ENCODE peak calls at places on chromosome 3, in four cellular contexts. One of them, this sample, is unnamed. For H3K4me1, the result is how much of the 10 kb centered on the place peaks cover.

GRCh38 chr3:9870978-9871377 is 9.1 kb downstream of the CIDEC start:
- DNase-seq in esophagus muscularis mucosa: no peak
- DNase-seq in transverse colon: no peak
- DNase-seq in K562: no peak
- DNase-seq in this sample: no peak

GRCh38 chr3:158381274-158381868 is 189.6 kb upstream of the MLF1 start:
- DNase-seq in transverse colon: no peak
- DNase-seq in K562: no peak
- DNase-seq in esophagus muscularis mucosa: no peak
- DNase-seq in this sample: no peak

GRCh38 chr3:89250742-89251141 is 143.3 kb downstream of the EPHA3 start:
- DNase-seq in K562: no peak
- DNase-seq in transverse colon: no peak
- DNase-seq in esophagus muscularis mucosa: no peak
- DNase-seq in this sample: no peak

GRCh38 chr3:45020534-45020933 is 5.6 kb upstream of the CLEC3B start:
- DNase-seq in esophagus muscularis mucosa: no peak
- DNase-seq in K562: no peak
- DNase-seq in transverse colon: no peak
- DNase-seq in this sample: no peak

GRCh38 chr3:148554367-148554766 is 143.3 kb upstream of the AGTR1 start:
- DNase-seq in K562: no peak
- DNase-seq in transverse colon: no peak
- DNase-seq in esophagus muscularis mucosa: no peak
- DNase-seq in this sample: no peak

GRCh38 chr3:112598731-112599130 is 36.9 kb downstream of the SLC35A5 start:
- DNase-seq in transverse colon: no peak
- DNase-seq in K562: no peak
- DNase-seq in esophagus muscularis mucosa: no peak
- DNase-seq in this sample: no peak

GRCh38 chr3:67292356-67293225 is 294.5 kb downstream of the KBTBD8 start:
- DNase-seq in K562: no peak
- DNase-seq in transverse colon: peak
- DNase-seq in esophagus muscularis mucosa: no peak
- DNase-seq in this sample: no peak

GRCh38 chr3:183158113-183158512 is 4.4 kb downstream of the LAMP3 start:
- DNase-seq in esophagus muscularis mucosa: no peak
- DNase-seq in transverse colon: no peak
- DNase-seq in K562: no peak
- DNase-seq in this sample: no peak

GRCh38 chr3:46849098-46849631 is 14.1 kb downstream of the MYL3 start:
- DNase-seq in transverse colon: no peak
- DNase-seq in K562: no peak
- DNase-seq in esophagus muscularis mucosa: no peak
- DNase-seq in this sample: no peak

GRCh38 chr3:105610473-105610872 is 243.8 kb downstream of the ALCAM start:
- DNase-seq in K562: no peak
- DNase-seq in esophagus muscularis mucosa: no peak
- DNase-seq in transverse colon: no peak
- DNase-seq in this sample: no peak

GRCh38 chr3:13192471-13193213 is 119.4 kb upstream of the IQSEC1 start:
- DNase-seq in K562: peak
- DNase-seq in transverse colon: no peak
- DNase-seq in esophagus muscularis mucosa: no peak
- DNase-seq in this sample: peak

GRCh38 chr3:112303811-112304325 is 9.9 kb upstream of the SLC9C1 start:
- DNase-seq in esophagus muscularis mucosa: no peak
- DNase-seq in K562: no peak
- DNase-seq in transverse colon: no peak
- DNase-seq in this sample: no peak

GRCh38 chr3:177491301-177492031 is 294.2 kb upstream of the TBL1XR1 start:
- DNase-seq in K562: no peak
- DNase-seq in esophagus muscularis mucosa: no peak
- DNase-seq in transverse colon: no peak
- DNase-seq in this sample: no peak

GRCh38 chr3:157542711-157543485 is 39.7 kb upstream of the VEPH1 start:
- DNase-seq in esophagus muscularis mucosa: no peak
- DNase-seq in transverse colon: peak
- DNase-seq in K562: no peak
- DNase-seq in this sample: peak

GRCh38 chr3:118765636-118766305 is 268.9 kb downstream of the IGSF11 start:
- DNase-seq in esophagus muscularis mucosa: no peak
- DNase-seq in K562: no peak
- DNase-seq in transverse colon: no peak
- DNase-seq in this sample: no peak

GRCh38 chr3:137768361-137769320 is 4.5 kb downstream of the SOX14 start:
- DNase-seq in K562: no peak
- DNase-seq in esophagus muscularis mucosa: peak
- DNase-seq in transverse colon: no peak
- DNase-seq in this sample: no peak

GRCh38 chr3:159126261-159127020 is 324.6 kb downstream of the MFSD1 start:
- DNase-seq in transverse colon: no peak
- DNase-seq in esophagus muscularis mucosa: no peak
- DNase-seq in K562: no peak
- DNase-seq in this sample: no peak

GRCh38 chr3:15436246-15436645 is 8.8 kb downstream of the EAF1 start:
- DNase-seq in K562: no peak
- DNase-seq in transverse colon: no peak
- DNase-seq in esophagus muscularis mucosa: no peak
- DNase-seq in this sample: no peak

GRCh38 chr3:27378331-27378730 is 9.1 kb upstream of the NEK10 start:
- DNase-seq in K562: no peak
- DNase-seq in esophagus muscularis mucosa: no peak
- DNase-seq in transverse colon: no peak
- DNase-seq in this sample: no peak

GRCh38 chr3:33064929-33065328 is 32.0 kb downstream of the GLB1 start:
- DNase-seq in K562: no peak
- DNase-seq in esophagus muscularis mucosa: peak
- DNase-seq in transverse colon: no peak
- DNase-seq in this sample: no peak

GRCh38 chr3:126582286-126582685 is 23.6 kb upstream of the C3orf22 start:
- DNase-seq in K562: no peak
- DNase-seq in transverse colon: no peak
- DNase-seq in esophagus muscularis mucosa: no peak
- DNase-seq in this sample: no peak

GRCh38 chr3:64484289-64484992 is 203.4 kb downstream of the ADAMTS9 start:
- DNase-seq in transverse colon: peak
- DNase-seq in esophagus muscularis mucosa: peak
- DNase-seq in K562: peak
- DNase-seq in this sample: peak

GRCh38 chr3:194503101-194503531 is 16.3 kb upstream of the ATP13A3 start:
- DNase-seq in K562: no peak
- DNase-seq in transverse colon: no peak
- DNase-seq in esophagus muscularis mucosa: no peak
- DNase-seq in this sample: no peak

GRCh38 chr3:161305095-161305991 is 66.0 kb downstream of the SPTSSB start:
- DNase-seq in transverse colon: no peak
- DNase-seq in esophagus muscularis mucosa: no peak
- DNase-seq in K562: peak
- DNase-seq in this sample: no peak

GRCh38 chr3:126406389-126407296 is 11.9 kb downstream of the CFAP100 start:
- DNase-seq in esophagus muscularis mucosa: no peak
- DNase-seq in transverse colon: no peak
- DNase-seq in K562: no peak
- DNase-seq in this sample: no peak

GRCh38 chr3:141491081-141491480 is 4.3 kb downstream of the RASA2 start:
- DNase-seq in esophagus muscularis mucosa: no peak
- DNase-seq in K562: no peak
- DNase-seq in transverse colon: no peak
- DNase-seq in this sample: no peak
- H3K4me1 ChIP-seq in esophagus muscularis mucosa: under half
- H3K4me1 ChIP-seq in K562: under half
- H3K4me1 ChIP-seq in transverse colon: under half
- H3K4me1 ChIP-seq in this sample: under half

GRCh38 chr3:196624008-196624790 is 15.3 kb upstream of the NRROS start:
- DNase-seq in esophagus muscularis mucosa: no peak
- DNase-seq in K562: no peak
- DNase-seq in transverse colon: no peak
- DNase-seq in this sample: no peak
- TF ChIP-seq POLR2A in esophagus muscularis mucosa: no peak
- TF ChIP-seq POLR2A in K562: no peak
- TF ChIP-seq POLR2A in transverse colon: no peak
- TF ChIP-seq POLR2A in this sample: no peak

GRCh38 chr3:167380004-167380689 is at the start of gene ZBBX:
- DNase-seq in K562: peak
- DNase-seq in esophagus muscularis mucosa: no peak
- DNase-seq in transverse colon: peak
- DNase-seq in this sample: peak

GRCh38 chr3:167382127-167382526 is 2.0 kb upstream of the ZBBX start:
- DNase-seq in transverse colon: no peak
- DNase-seq in esophagus muscularis mucosa: no peak
- DNase-seq in K562: no peak
- DNase-seq in this sample: no peak
- TF ChIP-seq EP300 in transverse colon: no peak
- TF ChIP-seq EP300 in esophagus muscularis mucosa: no peak
- TF ChIP-seq EP300 in K562: no peak
- TF ChIP-seq EP300 in this sample: no peak

GRCh38 chr3:31891876-31892455 is 89.1 kb downstream of the OSBPL10 start:
- DNase-seq in K562: no peak
- DNase-seq in esophagus muscularis mucosa: no peak
- DNase-seq in transverse colon: no peak
- DNase-seq in this sample: no peak
- H3K4me1 ChIP-seq in K562: under half
- H3K4me1 ChIP-seq in esophagus muscularis mucosa: under half
- H3K4me1 ChIP-seq in transverse colon: under half
- H3K4me1 ChIP-seq in this sample: under half

GRCh38 chr3:108882762-108883161 is 60.2 kb downstream of the TRAT1 start:
- DNase-seq in transverse colon: no peak
- DNase-seq in K562: no peak
- DNase-seq in esophagus muscularis mucosa: no peak
- DNase-seq in this sample: no peak

GRCh38 chr3:108877906-108878305 is 55.3 kb downstream of the TRAT1 start:
- DNase-seq in transverse colon: no peak
- DNase-seq in K562: no peak
- DNase-seq in esophagus muscularis mucosa: no peak
- DNase-seq in this sample: no peak

GRCh38 chr3:108883373-108883772 is 60.8 kb downstream of the TRAT1 start:
- DNase-seq in esophagus muscularis mucosa: no peak
- DNase-seq in transverse colon: no peak
- DNase-seq in K562: no peak
- DNase-seq in this sample: no peak

DNA sequence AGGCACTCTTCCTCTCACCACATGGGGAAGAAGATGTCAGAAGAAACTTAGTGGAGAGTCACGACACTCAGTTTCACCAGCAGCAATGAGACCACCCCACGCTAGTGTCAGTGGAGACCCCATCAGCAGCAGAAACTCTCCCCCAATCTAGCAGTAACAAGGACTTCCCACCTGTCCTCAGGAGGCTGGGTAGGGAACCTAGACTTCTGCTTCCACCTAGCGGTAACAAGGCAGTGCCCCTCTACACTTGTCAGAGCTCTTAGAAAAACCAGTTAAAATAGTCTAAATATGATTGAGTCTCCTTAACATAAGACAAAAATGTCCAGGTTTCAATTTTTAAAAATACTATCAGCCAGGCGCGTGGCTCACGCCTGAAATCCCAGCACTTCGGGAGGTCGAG is 57.3 kb downstream of the TRAT1 start:
- DNase-seq in esophagus muscularis mucosa: no peak
- DNase-seq in K562: peak
- DNase-seq in transverse colon: no peak
- DNase-seq in this sample: no peak
- TF ChIP-seq POLR2A in esophagus muscularis mucosa: no peak
- TF ChIP-seq POLR2A in K562: no peak
- TF ChIP-seq POLR2A in transverse colon: no peak
- TF ChIP-seq POLR2A in this sample: no peak

DNA sequence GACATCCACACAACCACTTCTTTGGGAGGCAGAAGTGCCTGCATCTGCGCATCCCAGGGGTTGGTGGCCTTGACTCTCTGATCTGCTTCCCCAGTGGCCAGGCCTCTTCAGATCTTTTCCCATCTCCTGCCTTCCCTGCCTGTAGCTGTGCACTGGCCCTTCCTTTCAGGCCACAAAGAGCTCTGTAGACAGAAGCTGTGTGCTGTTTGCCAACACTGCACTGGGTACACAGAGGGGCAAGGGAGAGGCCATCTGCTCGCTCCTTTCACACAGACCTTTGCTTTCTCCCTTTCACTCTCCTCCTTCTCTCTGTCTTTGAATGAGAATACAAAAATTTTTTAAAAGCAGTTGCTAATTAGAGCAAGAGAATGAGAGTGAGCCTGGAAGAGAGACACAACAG is 170.8 kb downstream of the EPHB1 start:
- DNase-seq in esophagus muscularis mucosa: no peak
- DNase-seq in K562: no peak
- DNase-seq in transverse colon: no peak
- DNase-seq in this sample: no peak
- TF ChIP-seq EP300 in esophagus muscularis mucosa: no peak
- TF ChIP-seq EP300 in K562: no peak
- TF ChIP-seq EP300 in transverse colon: no peak
- TF ChIP-seq EP300 in this sample: no peak

DNA sequence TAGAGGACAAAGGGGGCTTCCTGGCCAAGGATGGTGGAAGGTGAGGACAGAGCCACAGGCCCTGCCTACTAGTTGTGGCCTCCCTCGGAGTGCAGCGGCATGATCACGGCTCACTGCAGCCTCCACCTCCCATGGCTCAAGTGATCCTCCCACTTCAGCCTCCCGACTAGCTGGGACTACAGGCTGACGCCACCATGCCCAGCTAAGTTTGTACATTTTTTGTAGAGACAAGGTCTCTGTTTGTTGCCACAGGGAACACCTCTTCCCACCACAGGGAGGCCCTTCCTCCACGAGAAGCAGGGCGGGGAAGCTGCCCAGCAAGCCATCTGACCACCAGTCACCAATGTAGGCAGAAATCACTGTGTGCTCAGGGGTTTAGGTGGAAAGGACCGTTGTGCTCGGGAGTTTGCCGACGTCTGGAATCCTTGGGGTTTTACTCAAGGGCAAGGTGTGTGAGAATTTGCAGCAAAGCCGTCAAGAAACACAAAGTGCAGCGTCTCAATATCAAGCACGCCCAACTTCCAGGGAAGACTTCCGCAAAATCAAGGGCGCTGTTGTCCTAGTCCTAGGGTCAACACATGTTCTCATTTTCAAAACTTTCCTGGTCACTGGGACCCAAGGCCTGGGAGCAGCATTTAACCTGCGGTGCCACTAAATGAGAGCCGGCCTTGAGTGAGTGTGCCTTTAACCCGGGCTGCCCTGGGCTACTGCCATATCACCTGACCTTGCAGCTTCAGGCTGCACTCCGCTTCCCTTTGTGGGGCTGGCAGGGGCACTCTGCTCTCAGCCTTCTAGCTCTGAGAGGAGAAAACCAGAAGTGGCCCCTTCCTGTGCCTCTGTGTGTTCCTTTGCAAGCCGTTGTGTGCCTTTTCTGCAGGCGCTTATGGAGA is 65.7 kb downstream of the SLC12A8 start:
- DNase-seq in K562: no peak
- DNase-seq in esophagus muscularis mucosa: no peak
- DNase-seq in transverse colon: no peak
- DNase-seq in this sample: peak
- H3K4me1 ChIP-seq in K562: under half
- H3K4me1 ChIP-seq in esophagus muscularis mucosa: half or more
- H3K4me1 ChIP-seq in transverse colon: under half
- H3K4me1 ChIP-seq in this sample: under half

This sample was measured in sigmoid colon.